ENCODE peak calls at places on chromosomes 7 and 10, in nine cellular contexts. T, J, K, W, U, B, X, L and E are unnamed samples.

GRCh38 chr10:88401671-88402347 is 181.3 kb downstream of the RNLS start:
- DNase-seq in U (peak), B (no peak), L (no peak), X (no peak), J (peak), T (no peak), K (peak), W (peak), E (no peak)

GRCh38 chr7:2517004-2517403 is 2.6 kb upstream of the LFNG start:
- DNase-seq in U (peak), B (no peak), T (peak), W (peak), X (no peak), J (peak), K (peak), L (no peak), E (no peak)

GRCh38 chr10:121647401-121647800 is 49.2 kb upstream of the FGFR2 start:
- DNase-seq in J (no peak), W (no peak), L (no peak), B (no peak), K (no peak), T (no peak), U (no peak), X (no peak), E (no peak)

GRCh38 chr10:32540691-32541470 is 94.9 kb downstream of the CCDC7 start:
- DNase-seq in K (no peak), J (no peak), T (no peak), B (no peak), L (no peak), U (no peak), W (no peak), X (no peak), E (no peak)

GRCh38 chr7:27739301-27739913 is 555 bp upstream of the TAX1BP1 start:
- DNase-seq in X (no peak), U (peak), K (peak), T (no peak), L (no peak), W (no peak), B (peak), J (peak), E (no peak)

GRCh38 chr7:140696679-140697446 is at the start of gene NDUFB2:
- DNase-seq in W (peak), B (peak), T (peak), X (peak), L (peak), U (peak), J (peak), K (peak), E (peak)

GRCh38 chr7:23462846-23463245 is 7.4 kb downstream of the IGF2BP3 start:
- DNase-seq in U (peak), K (peak), J (peak), B (no peak), L (no peak), W (peak), T (no peak), X (no peak), E (no peak)

GRCh38 chr10:48474764-48475365 is 130.0 kb downstream of the ARHGAP22 start:
- DNase-seq in J (no peak), L (no peak), B (no peak), U (no peak), W (no peak), X (no peak), T (no peak), K (no peak), E (no peak)

GRCh38 chr7:109772161-109772560 is 1202.5 kb downstream of the DNAJB9 start:
- DNase-seq in K (no peak), J (no peak), B (no peak), L (no peak), U (no peak), T (no peak), X (no peak), W (no peak), E (no peak)

GRCh38 chr7:155412416-155413253 is 45.3 kb upstream of the EN2 start:
- DNase-seq in K (peak), X (peak), L (no peak), J (peak), U (no peak), W (no peak), B (peak), T (peak), E (no peak)

GRCh38 chr7:154587812-154588211 is 415.1 kb downstream of the PAXIP1 start:
- DNase-seq in K (peak), U (no peak), B (no peak), L (no peak), J (no peak), W (no peak), T (no peak), X (no peak), E (no peak)

GRCh38 chr10:60310746-60311145 is 78.9 kb downstream of the ANK3 start:
- DNase-seq in T (peak), W (no peak), J (no peak), X (no peak), B (no peak), K (no peak), L (no peak), U (no peak), E (no peak)

GRCh38 chr7:1055084-1055450 is 10.7 kb downstream of the GPR146 start:
- DNase-seq in T (no peak), X (peak), K (no peak), B (no peak), U (peak), L (peak), J (peak), W (peak), E (no peak)

GRCh38 chr10:37301271-37301670 is 175.9 kb downstream of the ANKRD30A start:
- DNase-seq in L (no peak), K (no peak), J (no peak), B (no peak), W (no peak), T (no peak), X (no peak), U (no peak), E (no peak)

GRCh38 chr10:114749014-114749413 is 72.6 kb upstream of the FHIP2A start:
- DNase-seq in L (no peak), X (no peak), J (peak), T (no peak), K (no peak), W (no peak), U (peak), B (no peak), E (no peak)

GRCh38 chr10:11936389-11937152 is 106.0 kb downstream of the UPF2 start:
- DNase-seq in L (no peak), T (peak), J (no peak), X (no peak), B (no peak), U (no peak), W (no peak), K (no peak), E (no peak)

GRCh38 chr10:122521011-122521410 is 39.5 kb upstream of the DMBT1 start:
- DNase-seq in T (no peak), U (peak), L (no peak), B (no peak), K (peak), J (peak), W (no peak), X (no peak), E (no peak)

GRCh38 chr7:120829487-120829886 is 28.5 kb downstream of the TSPAN12 start:
- DNase-seq in T (no peak), B (no peak), L (no peak), W (no peak), X (no peak), U (no peak), K (no peak), J (no peak), E (no peak)

GRCh38 chr7:47253650-47254080 is 328.2 kb downstream of the TNS3 start:
- DNase-seq in X (no peak), K (peak), W (peak), T (peak), U (peak), B (no peak), L (peak), J (peak), E (no peak)

GRCh38 chr7:71364559-71364958 is 232.6 kb downstream of the GALNT17 start:
- DNase-seq in X (no peak), T (no peak), U (no peak), B (no peak), W (no peak), J (no peak), L (no peak), K (no peak), E (no peak)

GRCh38 chr7:23334482-23335056 is 35.4 kb downstream of the MALSU1 start:
- DNase-seq in L (no peak), K (peak), J (peak), X (peak), W (peak), U (peak), B (no peak), T (no peak), E (peak)

GRCh38 chr10:100725041-100725440 is 20.3 kb upstream of the PAX2 start:
- DNase-seq in L (no peak), T (no peak), U (no peak), W (no peak), X (no peak), B (no peak), K (peak), J (peak), E (no peak)

GRCh38 chr7:27976531-27976930 is 204.1 kb downstream of the JAZF1 start:
- DNase-seq in B (no peak), X (no peak), W (no peak), L (no peak), K (no peak), U (no peak), T (no peak), J (no peak), E (no peak)

GRCh38 chr10:101843032-101843991 is at the start of gene KCNIP2:
- DNase-seq in T (peak), J (peak), W (no peak), X (no peak), L (peak), U (no peak), K (no peak), B (peak), E (no peak)

GRCh38 chr7:28301148-28301641 is 111.1 kb upstream of the CREB5 start:
- DNase-seq in U (peak), J (peak), W (peak), L (no peak), K (peak), T (no peak), B (no peak), X (no peak), E (no peak)

GRCh38 chr10:6385683-6386082 is 183.0 kb downstream of the PFKFB3 start:
- DNase-seq in W (peak), B (no peak), X (no peak), K (no peak), L (no peak), T (no peak), J (peak), U (peak), E (no peak)

GRCh38 chr7:141208539-141208938 is 134.7 kb downstream of the TMEM178B start:
- DNase-seq in U (no peak), W (no peak), K (no peak), L (peak), T (no peak), B (no peak), X (no peak), J (no peak), E (no peak)

GRCh38 chr10:29600821-29601220 is 34.0 kb downstream of the SVIL start:
- DNase-seq in B (no peak), X (no peak), J (peak), U (no peak), L (no peak), T (no peak), W (no peak), K (no peak), E (no peak)

GRCh38 chr10:22263106-22263505 is 45.3 kb upstream of the EBLN1 start:
- DNase-seq in X (no peak), K (no peak), B (no peak), T (no peak), L (no peak), W (no peak), U (no peak), J (no peak), E (no peak)

GRCh38 chr7:150390206-150390605 is 11.1 kb downstream of the ZNF775 start:
- DNase-seq in W (peak), X (no peak), J (no peak), T (no peak), U (peak), K (peak), B (no peak), L (peak), E (no peak)

GRCh38 chr7:83663131-83663530 is 14.2 kb upstream of the SEMA3E start:
- DNase-seq in W (no peak), K (no peak), J (no peak), L (peak), U (no peak), T (no peak), B (no peak), X (no peak), E (no peak)
- TF ChIP-seq CTCF in W (no peak), K (no peak), J (no peak), L (no peak), U (no peak), T (no peak), B (no peak), X (no peak), E (no peak)

GRCh38 chr7:100427762-100428198 is 723 bp downstream of the ZCWPW1 start:
- DNase-seq in J (no peak), X (no peak), B (no peak), W (no peak), U (no peak), T (no peak), K (peak), L (no peak), E (no peak)
- H3K4me3 ChIP-seq in J (peak), X (peak), B (peak), W (peak), U (peak), T (peak), K (peak), L (peak), E (peak)

GRCh38 chr7:39357648-39358047 is 208.6 kb upstream of the YAE1 start:
- DNase-seq in X (no peak), B (no peak), W (no peak), U (no peak), L (no peak), J (no peak), T (peak), K (no peak), E (no peak)
- TF ChIP-seq CTCF in X (no peak), B (peak), W (peak), U (peak), L (no peak), J (peak), T (peak), K (peak), E (peak)

GRCh38 chr7:7765422-7765821 is 47.0 kb upstream of the RPA3 start:
- DNase-seq in L (no peak), J (no peak), U (no peak), W (no peak), T (no peak), K (no peak), B (peak), X (no peak), E (peak)

GRCh38 chr7:7761974-7762769 is 43.8 kb upstream of the RPA3 start:
- DNase-seq in J (peak), W (peak), U (peak), K (no peak), L (no peak), T (no peak), B (peak), X (no peak), E (no peak)

GRCh38 chr7:7764515-7765138 is 46.2 kb upstream of the RPA3 start:
- DNase-seq in K (no peak), B (peak), X (no peak), J (no peak), U (no peak), L (no peak), W (no peak), T (no peak), E (no peak)

GRCh38 chr7:7757576-7757975 is 39.2 kb upstream of the RPA3 start:
- DNase-seq in X (no peak), W (no peak), B (no peak), K (no peak), T (peak), U (no peak), L (no peak), J (no peak), E (no peak)

DNA sequence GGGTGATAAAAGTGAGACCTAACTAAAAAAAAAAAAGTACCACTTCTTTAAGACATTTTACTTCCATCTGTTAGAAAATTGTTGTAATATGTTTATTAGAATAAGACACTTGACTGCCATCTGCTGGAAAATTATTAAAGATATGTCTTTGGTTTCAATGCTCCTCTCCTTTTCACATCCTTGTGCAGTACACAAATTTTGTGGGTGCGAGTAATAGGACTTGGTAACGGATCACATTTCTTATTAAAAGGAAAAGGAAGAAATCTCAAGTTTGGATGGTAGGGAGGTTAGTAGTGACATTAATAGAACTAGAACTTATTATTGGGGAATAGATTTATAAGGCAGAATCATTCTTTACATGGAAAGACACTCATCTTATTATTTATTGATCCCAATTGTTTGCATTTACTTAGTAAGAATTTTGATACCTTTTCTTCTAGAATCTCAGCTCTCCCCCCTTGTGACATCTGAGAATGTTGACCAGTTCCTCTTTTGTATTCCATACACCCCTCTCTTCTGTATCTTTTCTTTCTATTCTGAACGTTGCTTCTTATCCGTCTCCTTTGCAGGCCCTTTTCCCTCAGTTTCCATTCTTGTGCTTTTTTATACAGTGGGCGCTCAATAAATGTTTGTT is 43.0 kb upstream of the RPA3 start:
- DNase-seq in T (no peak), B (peak), J (peak), K (no peak), W (peak), X (no peak), L (no peak), U (peak), E (no peak)
- H3K4me3 ChIP-seq in T (no peak), B (peak), J (peak), K (peak), W (no peak), X (peak), L (peak), U (peak), E (no peak)

DNA sequence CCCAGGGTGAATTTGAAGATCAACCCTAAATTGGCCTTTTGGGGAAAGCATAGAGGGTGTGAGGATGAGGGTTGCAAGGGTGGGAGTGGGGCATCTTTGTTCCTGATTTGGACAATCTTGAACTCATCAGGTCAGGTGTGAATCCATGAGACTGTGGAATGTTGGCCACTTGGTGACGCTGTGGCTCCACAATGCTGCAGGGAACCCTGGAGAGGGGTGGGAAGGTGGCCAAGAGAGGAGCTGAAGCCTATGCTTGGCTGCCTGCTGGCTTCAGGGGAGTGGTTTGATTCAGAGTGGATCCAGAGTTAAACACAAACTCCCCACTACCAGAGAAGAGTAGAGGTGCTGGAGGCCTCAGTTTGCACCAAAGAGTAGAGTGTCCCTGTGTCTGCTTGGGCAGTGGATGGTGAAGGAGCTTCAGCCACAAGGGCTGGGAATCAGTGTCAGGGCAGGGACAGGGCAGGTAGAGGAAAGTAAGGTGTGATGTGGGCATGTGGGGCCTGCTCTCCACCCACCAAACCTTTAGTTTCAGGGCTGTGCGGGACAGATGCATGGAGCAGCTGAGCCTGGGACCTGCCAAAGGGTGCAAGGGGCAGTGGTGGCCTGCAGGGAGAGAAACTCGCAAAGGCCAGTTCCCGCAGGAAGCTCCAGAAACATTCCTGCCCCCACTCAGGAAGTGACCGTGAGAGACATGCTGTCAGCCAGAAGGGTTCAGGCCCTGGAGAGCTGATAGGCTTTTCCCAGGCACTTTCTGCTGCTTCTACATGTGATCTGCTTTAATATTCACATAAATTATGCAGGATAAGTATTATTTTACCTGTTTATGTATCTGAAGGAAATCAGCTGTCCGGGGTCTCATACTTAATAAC is 81.0 kb upstream of the PRSS58 start:
- DNase-seq in X (no peak), L (no peak), K (peak), U (no peak), T (peak), B (no peak), J (peak), W (no peak), E (peak)
- TF ChIP-seq CTCF in X (no peak), L (peak), K (peak), U (peak), T (peak), B (no peak), J (peak), W (no peak), E (peak)

GRCh38 chr7:92644406-92645113 is 54.4 kb upstream of the FAM133B start:
- DNase-seq in W (no peak), U (peak), K (no peak), X (no peak), T (no peak), B (no peak), J (peak), L (peak), E (no peak)

GRCh38 chr7:92645114-92645497 is 54.9 kb upstream of the FAM133B start:
- DNase-seq in B (no peak), U (no peak), T (no peak), J (no peak), X (no peak), L (no peak), W (no peak), K (no peak), E (no peak)

GRCh38 chr7:92643821-92644220 is 53.6 kb upstream of the FAM133B start:
- DNase-seq in B (no peak), K (no peak), L (no peak), X (no peak), U (no peak), T (no peak), W (no peak), J (peak), E (no peak)

GRCh38 chr7:92646966-92647625 is 56.9 kb upstream of the FAM133B start:
- DNase-seq in X (no peak), B (no peak), T (no peak), K (no peak), L (no peak), U (no peak), J (no peak), W (no peak), E (no peak)

GRCh38 chr7:92645531-92646061 is 55.4 kb upstream of the FAM133B start:
- DNase-seq in K (no peak), W (no peak), X (peak), U (no peak), L (no peak), J (peak), B (no peak), T (peak), E (no peak)
- H3K4me3 ChIP-seq in K (no peak), W (no peak), X (no peak), U (no peak), L (no peak), J (no peak), B (no peak), T (no peak), E (no peak)